ENCODE peak calls at places on chromosome 1, in four cellular contexts. Y, B, W and N are unnamed samples.

GRCh38 chr1:18542351-18542750 is 61.6 kb downstream of the KLHDC7A start:
- DNase-seq in W (no peak), Y (no peak), B (no peak), N (no peak)

GRCh38 chr1:85681087-85681486 is 27.1 kb downstream of the ZNHIT6 start:
- DNase-seq in W (no peak), B (no peak), Y (peak; percentile 16), N (no peak)

GRCh38 chr1:76627498-76627897 is 239.8 kb upstream of the ST6GALNAC5 start:
- DNase-seq in Y (no peak), W (no peak), B (no peak), N (no peak)

GRCh38 chr1:62687421-62687902 is 724 bp downstream of the DOCK7 start:
- DNase-seq in B (peak; percentile 58), W (peak; percentile 24), Y (peak; percentile 17), N (no peak)

GRCh38 chr1:160996195-160996594 is 24.8 kb downstream of the F11R start:
- DNase-seq in Y (no peak), W (no peak), B (peak; percentile 66), N (no peak)

GRCh38 chr1:224623743-224624333 is 7.7 kb downstream of the CNIH3 start:
- DNase-seq in Y (no peak), B (peak; percentile 97), W (no peak), N (no peak)

GRCh38 chr1:209855623-209856022 is 27.9 kb downstream of the UTP25 start:
- DNase-seq in W (no peak), B (no peak), Y (no peak), N (no peak)

GRCh38 chr1:44792736-44793502 is 4.9 kb upstream of the BEST4 start:
- DNase-seq in B (no peak), Y (no peak), W (no peak), N (peak; percentile 25)

GRCh38 chr1:17596651-17597509 is 57.4 kb downstream of the ARHGEF10L start:
- DNase-seq in Y (no peak), W (no peak), B (no peak), N (peak; percentile 29)

GRCh38 chr1:2466834-2467554 is 9.1 kb upstream of the PLCH2 start:
- DNase-seq in B (no peak), W (no peak), Y (no peak), N (no peak)

GRCh38 chr1:119516680-119517079 is 9.7 kb downstream of the HSD3B1 start:
- DNase-seq in W (no peak), B (no peak), Y (no peak), N (no peak)

GRCh38 chr1:230174041-230174440 is 107.0 kb downstream of the GALNT2 start:
- DNase-seq in W (no peak), B (no peak), Y (no peak), N (no peak)

GRCh38 chr1:190373705-190374336 is 103.8 kb downstream of the BRINP3 start:
- DNase-seq in Y (no peak), B (no peak), W (no peak), N (no peak)

GRCh38 chr1:20359451-20360330 is 69.0 kb downstream of the VWA5B1 start:
- DNase-seq in B (no peak), W (no peak), Y (no peak), N (no peak)

GRCh38 chr1:16032388-16033100 is 10.7 kb downstream of the CLCNKA start:
- DNase-seq in Y (peak; percentile 87), W (peak; percentile 63), B (peak; percentile 90), N (peak; percentile 89)

GRCh38 chr1:174068000-174068399 is 45.8 kb upstream of the RC3H1 start:
- DNase-seq in Y (no peak), B (peak; percentile 51), W (no peak), N (no peak)

GRCh38 chr1:226296911-226297310 is 12.1 kb downstream of the LIN9 start:
- DNase-seq in Y (no peak), W (no peak), B (no peak), N (no peak)

GRCh38 chr1:205225901-205226765 is 1.6 kb upstream of the TMCC2 start:
- DNase-seq in W (no peak), B (peak; percentile 32), Y (no peak), N (no peak)

GRCh38 chr1:221611930-221612777 is 129.7 kb downstream of the DUSP10 start:
- DNase-seq in W (no peak), Y (peak; percentile 66), B (peak; percentile 91), N (peak; percentile 72)

GRCh38 chr1:81801032-81801833 is 499 bp downstream of the ADGRL2 start:
- DNase-seq in Y (peak; percentile 91), B (peak; percentile 81), W (peak; percentile 64), N (peak; percentile 81)

GRCh38 chr1:214615111-214615510 is 12.1 kb downstream of the CENPF start:
- DNase-seq in W (no peak), Y (no peak), B (peak; percentile 51), N (no peak)

GRCh38 chr1:205240118-205240517 is 12.4 kb downstream of the TMCC2 start:
- DNase-seq in Y (no peak), B (no peak), W (no peak), N (no peak)

GRCh38 chr1:32392358-32392757 is 1.9 kb downstream of the BSDC1 start:
- DNase-seq in W (no peak), B (no peak), Y (no peak), N (no peak)